ENCODE peak calls at places on chromosomes 2 and 18, in six cellular contexts. One of them, this sample, is unnamed.
A peak's percentile ranks its signal among the peaks of the same experiment; 100 is the strongest.

GRCh38 chr18:44896817-44897216 is 216.1 kb downstream of the SETBP1 start:
- DNase-seq in kidney epithelial cell: no peak
- DNase-seq in fibroblast of pulmonary artery: no peak
- DNase-seq in esophagus squamous epithelium: no peak
- DNase-seq in thoracic aorta: no peak
- DNase-seq in left cardiac atrium: no peak
- DNase-seq in this sample: no peak

GRCh38 chr2:55519908-55520885 is 679 bp downstream of the CFAP36 start:
- DNase-seq in esophagus squamous epithelium: no peak
- DNase-seq in left cardiac atrium: no peak
- DNase-seq in thoracic aorta: no peak
- DNase-seq in fibroblast of pulmonary artery: peak; percentile 38
- DNase-seq in kidney epithelial cell: no peak
- DNase-seq in this sample: no peak

GRCh38 chr2:55157474-55157884 is 74.6 kb downstream of the CLHC1 start:
- DNase-seq in kidney epithelial cell: no peak
- DNase-seq in left cardiac atrium: no peak
- DNase-seq in esophagus squamous epithelium: no peak
- DNase-seq in fibroblast of pulmonary artery: no peak
- DNase-seq in thoracic aorta: no peak
- DNase-seq in this sample: no peak

GRCh38 chr2:173555833-173556232 is 201.2 kb downstream of the CDCA7 start:
- DNase-seq in esophagus squamous epithelium: no peak
- DNase-seq in thoracic aorta: no peak
- DNase-seq in left cardiac atrium: no peak
- DNase-seq in kidney epithelial cell: no peak
- DNase-seq in fibroblast of pulmonary artery: peak; percentile 40
- DNase-seq in this sample: no peak

GRCh38 chr18:50523165-50523564 is 36.7 kb upstream of the MAPK4 start:
- DNase-seq in kidney epithelial cell: no peak
- DNase-seq in left cardiac atrium: no peak
- DNase-seq in fibroblast of pulmonary artery: no peak
- DNase-seq in thoracic aorta: no peak
- DNase-seq in esophagus squamous epithelium: no peak
- DNase-seq in this sample: no peak

GRCh38 chr2:145066151-145066661 is 546.3 kb upstream of the ZEB2 start:
- DNase-seq in thoracic aorta: no peak
- DNase-seq in fibroblast of pulmonary artery: peak; percentile 48
- DNase-seq in left cardiac atrium: peak; percentile 20
- DNase-seq in esophagus squamous epithelium: no peak
- DNase-seq in kidney epithelial cell: no peak
- DNase-seq in this sample: no peak

GRCh38 chr2:181570833-181571661 is 85.9 kb downstream of the CERKL start:
- DNase-seq in esophagus squamous epithelium: no peak
- DNase-seq in kidney epithelial cell: no peak
- DNase-seq in left cardiac atrium: no peak
- DNase-seq in thoracic aorta: no peak
- DNase-seq in fibroblast of pulmonary artery: peak; percentile 21
- DNase-seq in this sample: no peak

GRCh38 chr2:116510117-116510671 is 1304.3 kb upstream of the DDX18 start:
- DNase-seq in thoracic aorta: no peak
- DNase-seq in esophagus squamous epithelium: no peak
- DNase-seq in fibroblast of pulmonary artery: peak; percentile 3
- DNase-seq in kidney epithelial cell: no peak
- DNase-seq in left cardiac atrium: no peak
- DNase-seq in this sample: no peak